ENCODE peak calls at places on chromosomes 2 and 18, in four cellular contexts. M is AML-193, Y is NCI-H774, B is ACHN. X is an unnamed sample.

GRCh38 chr18:2874765-2875164 is 28.0 kb downstream of the EMILIN2 start:
- DNase-seq in M (no peak), Y (no peak), B (no peak), X (no peak)

GRCh38 chr2:36478332-36478738 is 119.6 kb downstream of the FEZ2 start:
- DNase-seq in M (peak; percentile 19), Y (no peak), B (peak; percentile 82), X (no peak)

GRCh38 chr18:28062446-28062845 is 114.5 kb downstream of the CDH2 start:
- DNase-seq in M (no peak), Y (no peak), B (no peak), X (no peak)

GRCh38 chr18:55465313-55465712 is 122.7 kb downstream of the TCF4 start:
- DNase-seq in M (no peak), Y (no peak), B (no peak), X (no peak)

GRCh38 chr2:150046211-150046610 is 441.3 kb downstream of the RND3 start:
- DNase-seq in M (no peak), Y (no peak), B (peak; percentile 6), X (no peak)

GRCh38 chr2:212147921-212148513 is 390.6 kb downstream of the ERBB4 start:
- DNase-seq in M (peak; percentile 11), Y (no peak), B (peak; percentile 40), X (no peak)

GRCh38 chr2:231900486-231900942 is 25.7 kb downstream of the NPPC start:
- DNase-seq in M (no peak), Y (peak; percentile 63), B (peak; percentile 34), X (peak; percentile 11)

GRCh38 chr2:64105676-64106461 is 38.4 kb downstream of the PELI1 start:
- DNase-seq in M (no peak), Y (no peak), B (peak; percentile 77), X (no peak)

GRCh38 chr2:79219383-79219988 is 59.9 kb upstream of the REG3A start:
- DNase-seq in M (peak; percentile 46), Y (peak; percentile 28), B (peak; percentile 66), X (no peak)

GRCh38 chr2:150570712-150571111 is 83.2 kb upstream of the RND3 start:
- DNase-seq in M (no peak), Y (no peak), B (peak; percentile 82), X (peak; percentile 72)

GRCh38 chr2:156215656-156216055 is 116.9 kb downstream of the NR4A2 start:
- DNase-seq in M (no peak), Y (no peak), B (no peak), X (no peak)

GRCh38 chr2:95353613-95354468 is 48.7 kb upstream of the FAHD2A start:
- DNase-seq in M (no peak), Y (no peak), B (no peak), X (no peak)

GRCh38 chr2:24912523-24912922 is 7.5 kb downstream of the ADCY3 start:
- DNase-seq in M (no peak), Y (no peak), B (no peak), X (no peak)

GRCh38 chr2:35116151-35116550 is 1239.4 kb upstream of the CRIM1 start:
- DNase-seq in M (no peak), Y (no peak), B (no peak), X (no peak)

GRCh38 chr2:102258025-102258385 is 53.4 kb upstream of the IL1RL1 start:
- DNase-seq in M (no peak), Y (no peak), B (no peak), X (no peak)

GRCh38 chr2:10342245-10342951 is 39.7 kb downstream of the HPCAL1 start:
- DNase-seq in M (no peak), Y (no peak), B (no peak), X (no peak)

GRCh38 chr2:203354966-203355365 is 26.8 kb downstream of the ABI2 start:
- DNase-seq in M (no peak), Y (no peak), B (no peak), X (no peak)

GRCh38 chr2:175567435-175568061 is 386.0 kb upstream of the ATP5MC3 start:
- DNase-seq in M (no peak), Y (no peak), B (no peak), X (no peak)

GRCh38 chr2:55157474-55157884 is 74.6 kb downstream of the CLHC1 start:
- DNase-seq in M (no peak), Y (no peak), B (no peak), X (no peak)

GRCh38 chr2:72917138-72917874 is at the start of gene EMX1:
- DNase-seq in M (no peak), Y (peak; percentile 79), B (peak; percentile 59), X (no peak)

GRCh38 chr18:55477537-55478300 is 110.3 kb downstream of the TCF4 start:
- DNase-seq in M (peak; percentile 49), Y (peak; percentile 15), B (peak; percentile 78), X (no peak)

GRCh38 chr2:197803033-197803444 is 1.4 kb upstream of the PLCL1 start:
- DNase-seq in M (peak; percentile 60), Y (peak; percentile 60), B (peak; percentile 56), X (peak; percentile 18)

GRCh38 chr18:76265375-76266225 is 229.4 kb downstream of the ZNF516 start:
- DNase-seq in M (no peak), Y (no peak), B (peak; percentile 41), X (peak; percentile 7)

GRCh38 chr2:239014458-239014857 is 166.6 kb downstream of the TWIST2 start:
- DNase-seq in M (no peak), Y (no peak), B (no peak), X (no peak)

GRCh38 chr2:239706407-239706806 is 305.6 kb upstream of the HDAC4 start:
- DNase-seq in M (no peak), Y (no peak), B (no peak), X (no peak)

GRCh38 chr18:38750786-38751185 is 1185.2 kb upstream of the CELF4 start:
- DNase-seq in M (no peak), Y (no peak), B (no peak), X (no peak)

GRCh38 chr2:129050116-129050515 is 731.4 kb upstream of the HS6ST1 start:
- DNase-seq in M (no peak), Y (no peak), B (no peak), X (no peak)

GRCh38 chr2:38065502-38066135 is 10.3 kb downstream of the CYP1B1 start:
- DNase-seq in M (no peak), Y (no peak), B (no peak), X (no peak)

GRCh38 chr2:75772908-75773630 is 62.4 kb upstream of the GCFC2 start:
- DNase-seq in M (no peak), Y (no peak), B (no peak), X (no peak)

GRCh38 chr18:39732918-39733317 is 2167.3 kb upstream of the CELF4 start:
- DNase-seq in M (no peak), Y (no peak), B (no peak), X (no peak)

GRCh38 chr2:154995332-154995731 is 296.8 kb downstream of the KCNJ3 start:
- DNase-seq in M (no peak), Y (no peak), B (no peak), X (no peak)

GRCh38 chr2:70958759-70959158 is 19.7 kb upstream of the ANKRD53 start:
- DNase-seq in M (no peak), Y (no peak), B (no peak), X (no peak)

GRCh38 chr18:66439207-66439606 is 164.7 kb downstream of the CDH19 start:
- DNase-seq in M (no peak), Y (no peak), B (no peak), X (no peak)

GRCh38 chr2:138373993-138374408 is 127.6 kb upstream of the SPOPL start:
- DNase-seq in M (peak; percentile 11), Y (peak; percentile 16), B (peak; percentile 54), X (peak; percentile 18)

GRCh38 chr2:29700560-29700959 is 220.8 kb downstream of the ALK start:
- DNase-seq in M (no peak), Y (no peak), B (peak; percentile 12), X (peak; percentile 13)

GRCh38 chr2:121902171-121902591 is 146.7 kb downstream of the TSN start:
- DNase-seq in M (no peak), Y (no peak), B (no peak), X (no peak)

GRCh38 chr18:53153281-53153680 is 813.3 kb downstream of the DCC start:
- DNase-seq in M (peak; percentile 24), Y (no peak), B (peak; percentile 20), X (no peak)